ENCODE peak calls at places on chromosomes 4 and X, in five cellular contexts. F is suprapubic skin, G is IMR-90, C is A549, K is HepG2. O is an unnamed sample.

GRCh38 chr4:186021461-186022167 is 47.3 kb upstream of the TLR3 start:
- DNase-seq in K (peak; percentile 30), C (peak; percentile 14), G (peak; percentile 20), F (no peak), O (peak; percentile 13)

GRCh38 chr4:19883841-19884240 is 367.9 kb upstream of the SLIT2 start:
- DNase-seq in F (no peak), C (no peak), K (no peak), G (peak; percentile 65), O (no peak)

GRCh38 chrX:68732906-68733493 is 85.5 kb downstream of the STARD8 start:
- DNase-seq in C (peak; percentile 38), K (peak; percentile 19), G (peak; percentile 31), F (no peak), O (peak; percentile 71)

GRCh38 chrX:38816158-38816557 is 14.9 kb downstream of the MID1IP1 start:
- DNase-seq in F (no peak), G (no peak), C (no peak), K (no peak), O (peak; percentile 9)

GRCh38 chr4:82431831-82432230 is 1.4 kb downstream of the ENOPH1 start:
- DNase-seq in C (no peak), K (no peak), G (no peak), F (no peak), O (no peak)

GRCh38 chr4:174764105-174764729 is 64.8 kb downstream of the GLRA3 start:
- DNase-seq in F (no peak), G (peak; percentile 40), K (peak; percentile 29), C (peak; percentile 19), O (peak; percentile 46)

GRCh38 chr4:138953962-138954371 is 61.6 kb upstream of the NOCT start:
- DNase-seq in G (peak; percentile 86), F (no peak), C (no peak), K (no peak), O (no peak)

GRCh38 chr4:5887361-5888221 is 5.3 kb downstream of the CRMP1 start:
- DNase-seq in K (no peak), C (no peak), G (no peak), F (no peak), O (no peak)

GRCh38 chrX:100194073-100194775 is 215.8 kb downstream of the PCDH19 start:
- DNase-seq in G (no peak), K (no peak), C (no peak), F (no peak), O (no peak)

GRCh38 chr4:53703267-53703655 is 112.0 kb upstream of the LNX1 start:
- DNase-seq in G (no peak), K (no peak), C (no peak), F (no peak), O (no peak)

GRCh38 chr4:150402968-150403367 is 179.0 kb upstream of the MAB21L2 start:
- DNase-seq in F (no peak), C (no peak), K (no peak), G (peak; percentile 24), O (peak; percentile 3)

GRCh38 chrX:2423293-2423692 is 77.5 kb downstream of the DHRSX start:
- DNase-seq in K (no peak), F (peak; percentile 38), C (no peak), G (peak; percentile 51), O (no peak)

GRCh38 chr4:108861339-108861738 is 98.5 kb upstream of the ETNPPL start:
- DNase-seq in K (no peak), C (no peak), F (no peak), G (peak; percentile 24), O (peak; percentile 12)

GRCh38 chrX:13418126-13419091 is 98.6 kb upstream of the ATXN3L start:
- DNase-seq in G (peak; percentile 31), K (no peak), C (no peak), F (no peak), O (no peak)

GRCh38 chrX:66638591-66639500 is at the start of gene EDA2R:
- DNase-seq in G (peak; percentile 87), C (peak; percentile 54), F (no peak), K (peak; percentile 85), O (no peak)

GRCh38 chr4:179624768-179625181 is 2182.5 kb upstream of the AGA start:
- DNase-seq in G (peak; percentile 89), K (no peak), F (no peak), C (no peak), O (peak; percentile 15)

GRCh38 chr4:16123356-16124084 is 39.7 kb upstream of the PROM1 start:
- DNase-seq in G (no peak), K (no peak), F (no peak), C (no peak), O (no peak)

GRCh38 chrX:47849776-47850175 is 13.1 kb downstream of the ZNF81 start:
- DNase-seq in G (no peak), C (no peak), F (no peak), K (no peak), O (no peak)

GRCh38 chr4:105837037-105837436 is 58.2 kb upstream of the NPNT start:
- DNase-seq in G (no peak), C (no peak), K (no peak), F (no peak), O (no peak)

GRCh38 chr4:20266215-20267082 is 14.7 kb downstream of the SLIT2 start:
- DNase-seq in G (peak; percentile 61), K (no peak), F (no peak), C (no peak), O (no peak)

GRCh38 chr4:153676984-153677383 is 7.1 kb upstream of the TLR2 start:
- DNase-seq in K (no peak), G (peak; percentile 63), F (no peak), C (no peak), O (no peak)

GRCh38 chr4:4575284-4576211 is 33.7 kb upstream of the STX18 start:
- DNase-seq in G (peak; percentile 18), C (peak; percentile 65), F (peak; percentile 83), K (no peak), O (no peak)
- TF ChIP-seq POLR2A in G (peak; percentile 23), C (peak; percentile 27), F (no peak), K (no peak), O (no peak)

GRCh38 chr4:141009931-141010330 is 123.3 kb downstream of the RNF150 start:
- DNase-seq in F (no peak), K (no peak), C (no peak), G (no peak), O (no peak)

GRCh38 chr4:141011799-141012377 is 121.4 kb downstream of the RNF150 start:
- DNase-seq in C (no peak), G (no peak), F (peak; percentile 69), K (no peak), O (no peak)

GRCh38 chr4:141019772-141020171 is 113.5 kb downstream of the RNF150 start:
- DNase-seq in G (no peak), C (no peak), F (no peak), K (no peak), O (no peak)

GRCh38 chr4:141016117-141016798 is 117.0 kb downstream of the RNF150 start:
- DNase-seq in G (no peak), F (no peak), C (no peak), K (no peak), O (no peak)

GRCh38 chr4:141013899-141014298 is 119.4 kb downstream of the RNF150 start:
- DNase-seq in C (no peak), G (no peak), F (no peak), K (no peak), O (no peak)
- H3K4me3 ChIP-seq in C (no peak overlapping the region), G (no peak overlapping the region), F (no peak overlapping the region), K (no peak overlapping the region), O (no peak overlapping the region)

GRCh38 chr4:2402053-2402452 is 16.4 kb downstream of the ZFYVE28 start:
- DNase-seq in G (no peak), K (peak; percentile 73), C (no peak), F (no peak), O (no peak)
- TF ChIP-seq POLR2A in G (no peak), K (no peak), C (no peak), F (no peak), O (no peak)

GRCh38 chr4:11426003-11426402 is 2.7 kb downstream of the HS3ST1 start:
- DNase-seq in G (no peak), K (no peak), C (no peak), F (no peak), O (no peak)

GRCh38 chr4:11428161-11428700 is 463 bp downstream of the HS3ST1 start:
- DNase-seq in K (no peak), F (no peak), G (no peak), C (peak; percentile 7), O (no peak)

GRCh38 chr4:11428701-11429571 is at the start of gene HS3ST1:
- DNase-seq in F (peak; percentile 88), C (peak; percentile 67), K (no peak), G (peak; percentile 8), O (peak; percentile 7)

GRCh38 chr4:11426716-11427115 is 2.0 kb downstream of the HS3ST1 start:
- DNase-seq in F (no peak), C (no peak), K (no peak), G (no peak), O (no peak)

DNA sequence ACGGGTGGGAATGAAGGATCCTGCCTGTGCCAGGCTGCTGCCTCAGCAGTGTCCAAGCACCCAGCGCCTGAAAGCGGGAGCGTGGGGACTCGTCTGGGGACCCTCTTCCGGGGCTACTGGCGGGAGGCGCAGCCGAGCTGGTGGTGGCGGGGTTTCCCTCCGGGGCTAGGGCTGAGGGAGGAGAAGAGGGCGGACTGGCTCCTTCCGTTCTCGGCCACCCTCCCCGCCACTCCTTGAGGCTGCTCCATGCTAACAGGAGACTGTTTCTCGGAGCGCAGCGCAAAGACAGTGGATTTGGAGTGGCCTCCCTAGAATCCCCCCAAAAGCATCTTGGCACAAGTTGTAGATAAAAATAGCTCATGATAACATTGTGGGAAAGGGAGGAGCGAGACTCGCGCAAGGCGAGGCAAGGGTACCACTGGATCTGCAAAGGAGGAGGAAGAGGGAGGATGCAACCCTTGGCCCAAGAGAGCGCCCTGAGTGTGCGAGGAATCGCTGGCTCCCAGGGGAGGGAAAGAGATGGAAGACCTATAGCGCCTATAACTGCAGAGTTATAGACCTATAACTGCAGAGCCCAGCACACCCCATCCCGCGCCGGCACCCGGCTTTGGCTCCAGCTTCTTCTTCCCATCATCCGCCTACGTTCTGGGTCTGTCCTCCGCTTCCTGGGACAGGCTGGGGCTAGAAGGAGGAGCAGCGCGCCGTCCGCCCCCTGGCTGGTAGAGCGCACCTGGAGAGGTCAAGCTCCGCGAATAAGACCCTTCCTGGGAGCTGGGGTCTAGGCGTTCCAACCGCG is 1.3 kb downstream of the HS3ST1 start:
- DNase-seq in F (no peak), C (no peak), G (no peak), K (no peak), O (no peak)
- H3K4me3 ChIP-seq in F (peak overlapping the region; percentile 56), C (no peak overlapping the region), G (no peak overlapping the region), K (no peak overlapping the region), O (no peak overlapping the region)

O was measured in NB4.